ENCODE peak calls at places on chromosomes 7 and 10, in ten cellular contexts. One of them, this sample, is unnamed.

GRCh38 chr7:137846588-137847417 is at the start of gene DGKI:
- DNase-seq in posterior vena cava: peak; percentile 81
- DNase-seq in HEK293T: peak; percentile 59
- DNase-seq in A172: no peak
- DNase-seq in Calu3: no peak
- DNase-seq in NB4: no peak
- DNase-seq in NAMALWA: no peak
- DNase-seq in brain microvascular endothelial cell: no peak
- DNase-seq in mucosa of descending colon: no peak
- DNase-seq in colonic mucosa: no peak
- DNase-seq in this sample: peak; percentile 78

GRCh38 chr7:47356261-47356660 is 225.7 kb downstream of the TNS3 start:
- DNase-seq in posterior vena cava: no peak
- DNase-seq in HEK293T: no peak
- DNase-seq in colonic mucosa: no peak
- DNase-seq in NAMALWA: no peak
- DNase-seq in NB4: no peak
- DNase-seq in Calu3: no peak
- DNase-seq in A172: no peak
- DNase-seq in mucosa of descending colon: no peak
- DNase-seq in brain microvascular endothelial cell: no peak
- DNase-seq in this sample: no peak

GRCh38 chr7:33698692-33699128 is 206.6 kb upstream of the BMPER start:
- DNase-seq in A172: no peak
- DNase-seq in colonic mucosa: peak; percentile 29
- DNase-seq in NAMALWA: no peak
- DNase-seq in HEK293T: no peak
- DNase-seq in posterior vena cava: no peak
- DNase-seq in Calu3: no peak
- DNase-seq in brain microvascular endothelial cell: no peak
- DNase-seq in mucosa of descending colon: peak; percentile 41
- DNase-seq in NB4: no peak
- DNase-seq in this sample: no peak

GRCh38 chr7:4665661-4666060 is 16.4 kb upstream of the FOXK1 start:
- DNase-seq in colonic mucosa: no peak
- DNase-seq in brain microvascular endothelial cell: peak; percentile 96
- DNase-seq in NB4: peak; percentile 58
- DNase-seq in mucosa of descending colon: no peak
- DNase-seq in Calu3: no peak
- DNase-seq in NAMALWA: no peak
- DNase-seq in HEK293T: no peak
- DNase-seq in A172: peak; percentile 61
- DNase-seq in posterior vena cava: no peak
- DNase-seq in this sample: no peak

GRCh38 chr10:122639801-122640200 is 59.8 kb downstream of the C10orf120 start:
- DNase-seq in Calu3: no peak
- DNase-seq in NAMALWA: no peak
- DNase-seq in posterior vena cava: no peak
- DNase-seq in NB4: no peak
- DNase-seq in HEK293T: no peak
- DNase-seq in mucosa of descending colon: no peak
- DNase-seq in colonic mucosa: no peak
- DNase-seq in brain microvascular endothelial cell: no peak
- DNase-seq in A172: no peak
- DNase-seq in this sample: no peak

GRCh38 chr7:151673216-151673615 is 153.5 kb upstream of the RHEB start:
- DNase-seq in brain microvascular endothelial cell: no peak
- DNase-seq in NB4: no peak
- DNase-seq in Calu3: no peak
- DNase-seq in colonic mucosa: no peak
- DNase-seq in HEK293T: no peak
- DNase-seq in NAMALWA: no peak
- DNase-seq in A172: no peak
- DNase-seq in posterior vena cava: no peak
- DNase-seq in mucosa of descending colon: no peak
- DNase-seq in this sample: no peak

GRCh38 chr10:79196470-79197461 is 128.0 kb downstream of the ZMIZ1 start:
- DNase-seq in colonic mucosa: peak; percentile 82
- DNase-seq in posterior vena cava: peak; percentile 91
- DNase-seq in A172: peak; percentile 64
- DNase-seq in brain microvascular endothelial cell: no peak
- DNase-seq in NB4: peak; percentile 75
- DNase-seq in mucosa of descending colon: peak; percentile 88
- DNase-seq in Calu3: peak; percentile 94
- DNase-seq in HEK293T: peak; percentile 82
- DNase-seq in NAMALWA: peak; percentile 53
- DNase-seq in this sample: no peak

GRCh38 chr7:158827411-158828342 is 1.6 kb downstream of the ESYT2 start:
- DNase-seq in colonic mucosa: no peak
- DNase-seq in A172: no peak
- DNase-seq in brain microvascular endothelial cell: no peak
- DNase-seq in mucosa of descending colon: no peak
- DNase-seq in posterior vena cava: no peak
- DNase-seq in Calu3: no peak
- DNase-seq in NB4: peak; percentile 83
- DNase-seq in NAMALWA: peak; percentile 58
- DNase-seq in HEK293T: no peak
- DNase-seq in this sample: no peak

GRCh38 chr7:155066417-155066950 is 3.6 kb upstream of the HTR5A start:
- DNase-seq in NB4: no peak
- DNase-seq in posterior vena cava: no peak
- DNase-seq in mucosa of descending colon: no peak
- DNase-seq in Calu3: no peak
- DNase-seq in colonic mucosa: no peak
- DNase-seq in brain microvascular endothelial cell: peak; percentile 52
- DNase-seq in A172: peak; percentile 71
- DNase-seq in HEK293T: no peak
- DNase-seq in NAMALWA: no peak
- DNase-seq in this sample: no peak

GRCh38 chr7:70571986-70572385 is 560.0 kb upstream of the GALNT17 start:
- DNase-seq in NAMALWA: no peak
- DNase-seq in NB4: no peak
- DNase-seq in colonic mucosa: peak; percentile 63
- DNase-seq in Calu3: no peak
- DNase-seq in posterior vena cava: no peak
- DNase-seq in mucosa of descending colon: peak; percentile 61
- DNase-seq in A172: no peak
- DNase-seq in brain microvascular endothelial cell: no peak
- DNase-seq in HEK293T: no peak
- DNase-seq in this sample: no peak

GRCh38 chr10:93081296-93081695 is 7.6 kb downstream of the CYP26A1 start:
- DNase-seq in brain microvascular endothelial cell: no peak
- DNase-seq in HEK293T: no peak
- DNase-seq in Calu3: no peak
- DNase-seq in NB4: no peak
- DNase-seq in NAMALWA: no peak
- DNase-seq in mucosa of descending colon: no peak
- DNase-seq in posterior vena cava: no peak
- DNase-seq in colonic mucosa: peak; percentile 12
- DNase-seq in A172: no peak
- DNase-seq in this sample: no peak

GRCh38 chr10:125144209-125144608 is 16.2 kb downstream of the CTBP2 start:
- DNase-seq in Calu3: no peak
- DNase-seq in NB4: no peak
- DNase-seq in posterior vena cava: no peak
- DNase-seq in HEK293T: no peak
- DNase-seq in colonic mucosa: no peak
- DNase-seq in mucosa of descending colon: no peak
- DNase-seq in brain microvascular endothelial cell: no peak
- DNase-seq in A172: no peak
- DNase-seq in NAMALWA: no peak
- DNase-seq in this sample: no peak

GRCh38 chr7:1323178-1324027 is 90.7 kb downstream of the UNCX start:
- DNase-seq in NAMALWA: no peak
- DNase-seq in mucosa of descending colon: no peak
- DNase-seq in HEK293T: peak; percentile 42
- DNase-seq in posterior vena cava: peak; percentile 81
- DNase-seq in brain microvascular endothelial cell: no peak
- DNase-seq in Calu3: no peak
- DNase-seq in NB4: no peak
- DNase-seq in A172: no peak
- DNase-seq in colonic mucosa: no peak
- DNase-seq in this sample: peak; percentile 30

GRCh38 chr10:21297525-21298383 is 227.7 kb downstream of the SKIDA1 start:
- DNase-seq in A172: no peak
- DNase-seq in brain microvascular endothelial cell: no peak
- DNase-seq in Calu3: no peak
- DNase-seq in NAMALWA: no peak
- DNase-seq in NB4: peak; percentile 4
- DNase-seq in colonic mucosa: no peak
- DNase-seq in mucosa of descending colon: no peak
- DNase-seq in HEK293T: no peak
- DNase-seq in posterior vena cava: no peak
- DNase-seq in this sample: no peak

GRCh38 chr7:77427996-77428603 is 12.0 kb upstream of the GSAP start:
- DNase-seq in brain microvascular endothelial cell: peak; percentile 63
- DNase-seq in colonic mucosa: no peak
- DNase-seq in HEK293T: no peak
- DNase-seq in Calu3: no peak
- DNase-seq in mucosa of descending colon: no peak
- DNase-seq in A172: peak; percentile 95
- DNase-seq in posterior vena cava: no peak
- DNase-seq in NB4: no peak
- DNase-seq in NAMALWA: no peak
- DNase-seq in this sample: no peak

GRCh38 chr10:117647306-117647705 is 104.8 kb downstream of the EMX2 start:
- DNase-seq in Calu3: no peak
- DNase-seq in NAMALWA: no peak
- DNase-seq in brain microvascular endothelial cell: no peak
- DNase-seq in mucosa of descending colon: no peak
- DNase-seq in posterior vena cava: no peak
- DNase-seq in colonic mucosa: no peak
- DNase-seq in NB4: no peak
- DNase-seq in HEK293T: no peak
- DNase-seq in A172: peak; percentile 50
- DNase-seq in this sample: no peak